ENCODE peak calls at places on chromosomes 11 and 22, in nine cellular contexts. A is progenitor cell of endocrine pancreas, F is dermis blood vessel endothelial cell, T is T-cell, J is NCI-H510A, O is astrocyte of the hippocampus, D is NCI-H2081, L is astrocyte of the spinal cord, S is NCI-H1930. I is an unnamed sample.

GRCh38 chr11:17722000-17722643 is 2.8 kb downstream of the MYOD1 start:
- DNase-seq in A (no peak), F (peak), T (no peak), J (no peak), O (peak), D (peak), L (peak), S (no peak), I (no peak)

GRCh38 chr22:33116846-33117547 is 58.8 kb upstream of the SYN3 start:
- DNase-seq in A (no peak), F (no peak), T (no peak), J (no peak), O (peak), D (no peak), L (no peak), S (no peak), I (peak)

GRCh38 chr11:7905549-7905948 is 25.5 kb downstream of the OR10A6 start:
- DNase-seq in A (no peak), F (no peak), T (no peak), J (no peak), O (no peak), D (no peak), L (no peak), S (no peak), I (no peak)

GRCh38 chr11:122399375-122399774 is 256.1 kb upstream of the UBASH3B start:
- DNase-seq in A (no peak), F (no peak), T (no peak), J (no peak), O (no peak), D (no peak), L (no peak), S (no peak), I (no peak)

GRCh38 chr11:44530413-44531115 is 34.9 kb upstream of the CD82 start:
- DNase-seq in A (no peak), F (peak), T (no peak), J (no peak), O (no peak), D (no peak), L (no peak), S (no peak), I (no peak)

GRCh38 chr11:59182457-59183151 is 10.7 kb downstream of the DTX4 start:
- DNase-seq in A (no peak), F (no peak), T (peak), J (no peak), O (no peak), D (no peak), L (no peak), S (no peak), I (no peak)

GRCh38 chr11:62370743-62371440 is 33.6 kb downstream of the ASRGL1 start:
- DNase-seq in A (no peak), F (no peak), T (peak), J (no peak), O (no peak), D (no peak), L (no peak), S (no peak), I (no peak)

GRCh38 chr11:120522021-120522420 is 10.5 kb downstream of the GRIK4 start:
- DNase-seq in A (no peak), F (no peak), T (no peak), J (no peak), O (no peak), D (no peak), L (no peak), S (no peak), I (no peak)

GRCh38 chr22:24695958-24696511 is 78.5 kb downstream of the PIWIL3 start:
- DNase-seq in A (no peak), F (peak), T (no peak), J (peak), O (peak), D (no peak), L (no peak), S (no peak), I (no peak)

GRCh38 chr11:73662445-73663157 is 16.2 kb downstream of the PLEKHB1 start:
- DNase-seq in A (no peak), F (no peak), T (no peak), J (no peak), O (no peak), D (no peak), L (peak), S (no peak), I (no peak)

GRCh38 chr11:47443028-47443700 is 5.8 kb downstream of the RAPSN start:
- DNase-seq in A (no peak), F (no peak), T (no peak), J (no peak), O (no peak), D (peak), L (no peak), S (no peak), I (no peak)

GRCh38 chr11:1260023-1260501 is 37.2 kb downstream of the MUC5B start:
- DNase-seq in A (no peak), F (peak), T (peak), J (no peak), O (no peak), D (no peak), L (no peak), S (no peak), I (no peak)

GRCh38 chr11:66559141-66559861 is 9.1 kb downstream of the CTSF start:
- DNase-seq in A (no peak), F (no peak), T (peak), J (no peak), O (peak), D (no peak), L (no peak), S (no peak), I (no peak)

GRCh38 chr11:61731956-61732675 is 20.3 kb upstream of the MYRF start:
- DNase-seq in A (no peak), F (no peak), T (no peak), J (no peak), O (peak), D (no peak), L (no peak), S (no peak), I (no peak)

GRCh38 chr11:117570701-117571100 is 226.3 kb downstream of the DSCAML1 start:
- DNase-seq in A (no peak), F (no peak), T (no peak), J (no peak), O (no peak), D (no peak), L (no peak), S (no peak), I (no peak)

GRCh38 chr22:49906799-49907290 is 11.4 kb downstream of the ALG12 start:
- DNase-seq in A (no peak), F (no peak), T (no peak), J (no peak), O (no peak), D (no peak), L (no peak), S (no peak), I (no peak)

GRCh38 chr11:108947654-108948570 is 283.0 kb downstream of the DDX10 start:
- DNase-seq in A (no peak), F (peak), T (no peak), J (no peak), O (no peak), D (no peak), L (no peak), S (no peak), I (peak)

GRCh38 chr22:35446365-35446764 is 46.4 kb downstream of the MCM5 start:
- DNase-seq in A (no peak), F (peak), T (no peak), J (no peak), O (peak), D (no peak), L (peak), S (no peak), I (peak)

GRCh38 chr22:30876221-30876751 is 92.3 kb downstream of the MORC2 start:
- DNase-seq in A (no peak), F (no peak), T (no peak), J (no peak), O (no peak), D (no peak), L (no peak), S (no peak), I (no peak)

GRCh38 chr11:70307176-70307575 is 36.7 kb downstream of the PPFIA1 start:
- DNase-seq in A (no peak), F (peak), T (no peak), J (no peak), O (no peak), D (no peak), L (no peak), S (no peak), I (no peak)

GRCh38 chr11:8812438-8812837 is 98.6 kb upstream of the AKIP1 start:
- DNase-seq in A (no peak), F (no peak), T (no peak), J (no peak), O (no peak), D (no peak), L (no peak), S (no peak), I (no peak)

GRCh38 chr22:46791201-46791731 is 28.8 kb downstream of the TBC1D22A start:
- DNase-seq in A (no peak), F (peak), T (peak), J (no peak), O (peak), D (no peak), L (peak), S (no peak), I (peak)

GRCh38 chr22:44583076-44583760 is 85.2 kb upstream of the RTL6 start:
- DNase-seq in A (no peak), F (no peak), T (no peak), J (no peak), O (no peak), D (no peak), L (no peak), S (no peak), I (peak)

GRCh38 chr11:27700351-27701261 is at the start of gene BDNF:
- DNase-seq in A (peak), F (peak), T (no peak), J (no peak), O (peak), D (peak), L (peak), S (peak), I (no peak)

GRCh38 chr22:32579533-32580220 is 105.1 kb downstream of the FBXO7 start:
- DNase-seq in A (no peak), F (no peak), T (no peak), J (no peak), O (peak), D (no peak), L (peak), S (no peak), I (no peak)

GRCh38 chr11:124402326-124402922 is 3.6 kb upstream of the OR8B3 start:
- DNase-seq in A (peak), F (peak), T (peak), J (no peak), O (peak), D (peak), L (peak), S (no peak), I (peak)